ENCODE peak calls at places on chromosomes 12 and 14, in four cellular contexts. One of them, this sample, is unnamed.

GRCh38 chr12:119206348-119207075 is 27.8 kb downstream of the HSPB8 start:
- DNase-seq in GM06990: no peak
- DNase-seq in activated gamma-delta T cell treated with anti-CD3 and anti-CD28 coated beads, Interleukin-2, amount 50 U/mL, for 16 hours: no peak
- DNase-seq in RWPE1: no peak
- DNase-seq in this sample: no peak

GRCh38 chr12:88242939-88243338 is 100.8 kb downstream of the TMTC3 start:
- DNase-seq in GM06990: no peak
- DNase-seq in activated gamma-delta T cell treated with anti-CD3 and anti-CD28 coated beads, Interleukin-2, amount 50 U/mL, for 16 hours: no peak
- DNase-seq in RWPE1: no peak
- DNase-seq in this sample: no peak

GRCh38 chr12:880656-881055 is 68.8 kb downstream of the RAD52 start:
- DNase-seq in GM06990: no peak
- DNase-seq in activated gamma-delta T cell treated with anti-CD3 and anti-CD28 coated beads, Interleukin-2, amount 50 U/mL, for 16 hours: no peak
- DNase-seq in RWPE1: no peak
- DNase-seq in this sample: no peak

GRCh38 chr14:20714593-20715250 is 26.2 kb downstream of the ANG start:
- DNase-seq in GM06990: no peak
- DNase-seq in activated gamma-delta T cell treated with anti-CD3 and anti-CD28 coated beads, Interleukin-2, amount 50 U/mL, for 16 hours: no peak
- DNase-seq in RWPE1: peak
- DNase-seq in this sample: no peak

GRCh38 chr12:98896938-98897337 is 251.8 kb downstream of the APAF1 start:
- DNase-seq in GM06990: no peak
- DNase-seq in activated gamma-delta T cell treated with anti-CD3 and anti-CD28 coated beads, Interleukin-2, amount 50 U/mL, for 16 hours: no peak
- DNase-seq in RWPE1: no peak
- DNase-seq in this sample: no peak

GRCh38 chr12:113174461-113175384 is 10.6 kb downstream of the DDX54 start:
- DNase-seq in GM06990: peak
- DNase-seq in activated gamma-delta T cell treated with anti-CD3 and anti-CD28 coated beads, Interleukin-2, amount 50 U/mL, for 16 hours: peak
- DNase-seq in RWPE1: peak
- DNase-seq in this sample: peak

GRCh38 chr14:68147331-68147730 is 327.8 kb downstream of the RAD51B start:
- DNase-seq in GM06990: no peak
- DNase-seq in activated gamma-delta T cell treated with anti-CD3 and anti-CD28 coated beads, Interleukin-2, amount 50 U/mL, for 16 hours: no peak
- DNase-seq in RWPE1: no peak
- DNase-seq in this sample: no peak

GRCh38 chr12:50527086-50527726 is 22.4 kb downstream of the DIP2B start:
- DNase-seq in GM06990: no peak
- DNase-seq in activated gamma-delta T cell treated with anti-CD3 and anti-CD28 coated beads, Interleukin-2, amount 50 U/mL, for 16 hours: no peak
- DNase-seq in RWPE1: no peak
- DNase-seq in this sample: no peak

GRCh38 chr14:35821546-35822411 is 4.4 kb upstream of the BRMS1L start:
- DNase-seq in GM06990: no peak
- DNase-seq in activated gamma-delta T cell treated with anti-CD3 and anti-CD28 coated beads, Interleukin-2, amount 50 U/mL, for 16 hours: no peak
- DNase-seq in RWPE1: no peak
- DNase-seq in this sample: no peak

GRCh38 chr14:100041274-100041673 is 23.9 kb upstream of the EVL start:
- DNase-seq in GM06990: no peak
- DNase-seq in activated gamma-delta T cell treated with anti-CD3 and anti-CD28 coated beads, Interleukin-2, amount 50 U/mL, for 16 hours: no peak
- DNase-seq in RWPE1: no peak
- DNase-seq in this sample: no peak

GRCh38 chr14:101125719-101126375 is 222.3 kb upstream of the RTL1 start:
- DNase-seq in GM06990: no peak
- DNase-seq in activated gamma-delta T cell treated with anti-CD3 and anti-CD28 coated beads, Interleukin-2, amount 50 U/mL, for 16 hours: no peak
- DNase-seq in RWPE1: no peak
- DNase-seq in this sample: no peak

GRCh38 chr14:58739674-58740073 is 101.9 kb downstream of the DACT1 start:
- DNase-seq in GM06990: peak
- DNase-seq in activated gamma-delta T cell treated with anti-CD3 and anti-CD28 coated beads, Interleukin-2, amount 50 U/mL, for 16 hours: no peak
- DNase-seq in RWPE1: no peak
- DNase-seq in this sample: no peak

GRCh38 chr12:28222959-28223662 is 32.9 kb downstream of the CCDC91 start:
- DNase-seq in GM06990: peak
- DNase-seq in activated gamma-delta T cell treated with anti-CD3 and anti-CD28 coated beads, Interleukin-2, amount 50 U/mL, for 16 hours: no peak
- DNase-seq in RWPE1: no peak
- DNase-seq in this sample: no peak

GRCh38 chr12:31289443-31289842 is 36.5 kb downstream of the SINHCAF start:
- DNase-seq in GM06990: no peak
- DNase-seq in activated gamma-delta T cell treated with anti-CD3 and anti-CD28 coated beads, Interleukin-2, amount 50 U/mL, for 16 hours: no peak
- DNase-seq in RWPE1: no peak
- DNase-seq in this sample: no peak

GRCh38 chr14:54566410-54567223 is at the start of gene SAMD4A:
- DNase-seq in GM06990: peak
- DNase-seq in activated gamma-delta T cell treated with anti-CD3 and anti-CD28 coated beads, Interleukin-2, amount 50 U/mL, for 16 hours: peak
- DNase-seq in RWPE1: peak
- DNase-seq in this sample: no peak

GRCh38 chr12:106246891-106247730 is 709 bp downstream of the CKAP4 start:
- DNase-seq in GM06990: peak
- DNase-seq in activated gamma-delta T cell treated with anti-CD3 and anti-CD28 coated beads, Interleukin-2, amount 50 U/mL, for 16 hours: peak
- DNase-seq in RWPE1: peak
- DNase-seq in this sample: no peak

GRCh38 chr12:13181375-13182070 is 15.0 kb upstream of the EMP1 start:
- DNase-seq in GM06990: no peak
- DNase-seq in activated gamma-delta T cell treated with anti-CD3 and anti-CD28 coated beads, Interleukin-2, amount 50 U/mL, for 16 hours: no peak
- DNase-seq in RWPE1: no peak
- DNase-seq in this sample: no peak

GRCh38 chr14:63893701-63894458 is 41.1 kb downstream of the SYNE2 start:
- DNase-seq in GM06990: no peak
- DNase-seq in activated gamma-delta T cell treated with anti-CD3 and anti-CD28 coated beads, Interleukin-2, amount 50 U/mL, for 16 hours: no peak
- DNase-seq in RWPE1: no peak
- DNase-seq in this sample: no peak

This sample was measured in NK-92 treated with Interleukin-12 subunit alpha and Interleukin-12 subunit beta, amount 100 ng/mL, for 24 hours.